ENCODE peak calls at places on chromosomes 11 and 22, in eight cellular contexts. W is CD8-positive, alpha-beta T cell; F is cardiac muscle cell; Q is lung; Y is body of pancreas; B is HCT116; U is ovary; X is mammary epithelial cell. T is an unnamed sample.
A peak's percentile ranks its signal among the peaks of the same experiment; 100 is the strongest.

GRCh38 chr22:18024956-18025720 is 777 bp upstream of the MICAL3 start:
- DNase-seq in Q (no peak), X (no peak), Y (no peak), B (no peak), W (no peak), U (no peak), F (no peak), T (no peak)

GRCh38 chr11:86999859-87000753 is 37.6 kb upstream of the TMEM135 start:
- DNase-seq in B (no peak), W (no peak), Y (no peak), U (no peak), X (peak; percentile 35), Q (peak; percentile 36), F (peak; percentile 88), T (no peak)

GRCh38 chr11:17954395-17955252 is 58.2 kb downstream of the SERGEF start:
- DNase-seq in B (no peak), Q (no peak), U (no peak), F (peak; percentile 82), W (no peak), Y (no peak), X (no peak), T (no peak)

GRCh38 chr22:29842740-29843139 is 4.7 kb upstream of the ASCC2 start:
- DNase-seq in Q (no peak), Y (no peak), U (no peak), B (no peak), F (no peak), W (no peak), X (peak; percentile 90), T (no peak)

GRCh38 chr11:17605736-17606135 is 58.7 kb downstream of the OTOG start:
- DNase-seq in W (no peak), X (no peak), Q (no peak), Y (no peak), B (no peak), U (no peak), F (no peak), T (no peak)

GRCh38 chr11:203945-204586 is 3.1 kb downstream of the BET1L start:
- DNase-seq in F (no peak), U (no peak), W (peak; percentile 3), X (no peak), B (no peak), Y (no peak), Q (peak; percentile 28), T (no peak)

GRCh38 chr11:112118176-112118575 is 31.5 kb downstream of the SDHD start:
- DNase-seq in B (no peak), Y (no peak), U (no peak), Q (no peak), F (no peak), X (no peak), W (no peak), T (no peak)

GRCh38 chr11:117187799-117188481 is 9.4 kb downstream of the SIDT2 start:
- DNase-seq in X (no peak), F (no peak), B (no peak), W (no peak), U (peak; percentile 29), Q (no peak), Y (no peak), T (no peak)

GRCh38 chr11:125331357-125331756 is 164.7 kb downstream of the FEZ1 start:
- DNase-seq in W (no peak), U (no peak), B (no peak), Y (no peak), X (no peak), Q (no peak), F (no peak), T (no peak)

GRCh38 chr11:33724644-33725035 is 11.6 kb downstream of the CD59 start:
- DNase-seq in W (no peak), Q (no peak), U (no peak), B (no peak), Y (no peak), F (no peak), X (no peak), T (no peak)

GRCh38 chr11:91749231-91749630 is 475.4 kb upstream of the FAT3 start:
- DNase-seq in U (no peak), Y (no peak), F (no peak), X (peak; percentile 77), B (no peak), Q (no peak), W (no peak), T (no peak)

GRCh38 chr11:69682681-69683326 is 7.7 kb upstream of the LTO1 start:
- DNase-seq in F (no peak), X (no peak), U (no peak), B (no peak), Q (no peak), Y (no peak), W (no peak), T (no peak)

GRCh38 chr22:32850591-32851517 is 49.3 kb downstream of the TIMP3 start:
- DNase-seq in F (no peak), Q (peak; percentile 54), B (no peak), Y (peak; percentile 44), X (no peak), U (peak; percentile 86), W (no peak), T (no peak)

GRCh38 chr11:9533053-9533452 is 40.4 kb upstream of the WEE1 start:
- DNase-seq in U (no peak), Q (no peak), X (no peak), B (no peak), F (no peak), Y (no peak), W (no peak), T (no peak)

GRCh38 chr11:2750601-2751522 is 51.1 kb upstream of the KCNQ1OT1 start:
- DNase-seq in Y (peak; percentile 43), Q (no peak), W (no peak), B (no peak), F (no peak), U (no peak), X (no peak), T (no peak)

GRCh38 chr11:60498853-60499252 is 6.3 kb downstream of the MS4A12 start:
- DNase-seq in B (no peak), Y (no peak), Q (no peak), U (no peak), F (no peak), X (peak; percentile 4), W (no peak), T (no peak)

GRCh38 chr11:90874281-90874680 is 651.4 kb upstream of the CHORDC1 start:
- DNase-seq in B (no peak), Q (no peak), X (peak; percentile 74), U (no peak), Y (no peak), F (no peak), W (no peak), T (no peak)

GRCh38 chr22:33923660-33924246 is 3.5 kb upstream of the LARGE1 start:
- DNase-seq in F (peak; percentile 90), X (peak; percentile 59), Q (peak; percentile 69), Y (peak; percentile 80), W (no peak), B (peak; percentile 27), U (peak; percentile 37), T (peak; percentile 13)

GRCh38 chr22:26487996-26488395 is 4.3 kb downstream of the SRRD start:
- DNase-seq in X (no peak), U (no peak), W (no peak), Y (no peak), Q (no peak), F (no peak), B (no peak), T (no peak)
- H3K4me1 ChIP-seq in X (peaks cover 20% of the 10 kb centered on the region), U (peaks cover 2% of the 10 kb centered on the region), W (peaks cover 14% of the 10 kb centered on the region), Y (peaks cover 21% of the 10 kb centered on the region), Q (no peaks in the 10 kb centered on the region), F (peaks cover 6% of the 10 kb centered on the region), B (peaks cover 10% of the 10 kb centered on the region), T (peaks cover 27% of the 10 kb centered on the region)

GRCh38 chr22:20751185-20751851 is 22.6 kb upstream of the SERPIND1 start:
- DNase-seq in F (peak; percentile 20), U (no peak), W (no peak), X (no peak), B (no peak), Y (no peak), Q (no peak), T (no peak)

GRCh38 chr22:20749453-20749852 is 24.5 kb upstream of the SERPIND1 start:
- DNase-seq in U (no peak), W (no peak), Y (no peak), Q (no peak), F (no peak), X (no peak), B (no peak), T (no peak)

GRCh38 chr22:20752104-20752741 is 21.7 kb upstream of the SERPIND1 start:
- DNase-seq in Q (no peak), F (no peak), Y (no peak), U (no peak), X (no peak), B (no peak), W (no peak), T (no peak)

GRCh38 chr22:20748820-20749428 is 25.0 kb upstream of the SERPIND1 start:
- DNase-seq in F (peak; percentile 53), Q (no peak), Y (no peak), B (no peak), X (no peak), U (no peak), W (no peak), T (no peak)

DNA sequence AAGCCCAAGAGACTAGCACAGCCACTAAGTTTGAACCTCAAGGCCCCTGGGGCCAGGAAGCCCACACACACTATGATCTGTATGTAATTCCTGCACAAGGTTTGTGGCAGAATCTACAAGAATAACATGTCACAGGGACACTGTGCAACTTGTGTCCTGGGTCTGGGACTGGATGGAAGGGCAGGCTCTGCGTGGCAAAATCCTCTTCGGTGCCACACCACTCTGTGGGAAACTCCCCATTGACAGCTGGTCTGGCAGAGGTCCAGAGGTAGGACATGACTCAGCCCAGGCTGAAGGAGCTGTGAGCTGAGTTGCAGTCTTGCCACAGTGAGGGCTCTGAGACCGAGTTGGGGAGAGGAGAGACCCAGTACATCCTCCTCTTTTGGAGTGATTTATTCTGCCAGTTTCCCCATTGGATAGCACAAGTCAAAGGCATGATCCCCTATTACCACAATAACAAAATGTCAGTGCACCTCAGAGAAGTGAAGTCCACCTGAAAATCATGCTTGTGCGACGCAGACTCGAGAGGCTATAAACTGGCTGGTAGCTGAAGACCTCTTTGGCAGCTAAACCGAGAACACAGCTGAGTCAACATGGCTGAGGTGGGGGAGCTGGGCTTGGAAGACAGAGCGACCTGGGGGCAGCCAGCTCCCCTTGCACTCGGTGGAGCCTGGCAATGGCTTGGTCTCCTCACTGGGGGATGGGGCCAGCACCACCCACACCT is 23.3 kb upstream of the SERPIND1 start:
- DNase-seq in F (peak; percentile 22), B (no peak), Q (peak; percentile 72), U (peak; percentile 37), Y (peak; percentile 69), X (peak; percentile 82), W (no peak), T (no peak)
- H3K27ac ChIP-seq in F (peak overlapping the region; percentile 45), B (no peak overlapping the region), Q (no peak overlapping the region), U (no peak overlapping the region), Y (no peak overlapping the region), X (no peak overlapping the region), W (no peak overlapping the region), T (no peak overlapping the region)

DNA sequence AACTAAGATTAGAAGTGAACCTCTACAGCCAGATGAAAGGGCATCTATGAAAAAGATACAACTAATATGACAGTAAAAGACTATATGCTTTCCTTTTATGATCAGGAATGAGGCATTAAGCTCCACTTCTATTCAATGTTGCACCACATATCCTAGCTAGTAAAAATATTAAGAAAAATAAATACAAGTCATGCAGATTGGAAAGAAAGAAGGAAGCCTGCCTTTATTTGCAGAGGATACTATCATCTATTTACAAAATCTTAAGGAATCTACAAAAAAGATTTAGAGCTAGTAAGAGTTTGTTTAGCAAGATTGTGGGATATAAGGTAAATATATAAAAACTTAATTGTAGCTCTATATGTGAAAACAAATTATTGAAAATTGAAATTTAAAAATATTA is 308.8 kb downstream of the DYNC2H1 start:
- DNase-seq in U (no peak), B (no peak), Q (no peak), F (no peak), W (no peak), Y (no peak), X (no peak), T (no peak)
- H3K9me3 ChIP-seq in U (no peaks in the 10 kb centered on the region), B (no peaks in the 10 kb centered on the region), Q (no peaks in the 10 kb centered on the region), F (no peaks in the 10 kb centered on the region), W (no peaks in the 10 kb centered on the region), Y (no peaks in the 10 kb centered on the region), X (no peaks in the 10 kb centered on the region), T (no peaks in the 10 kb centered on the region)

GRCh38 chr11:122399375-122399774 is 256.1 kb upstream of the UBASH3B start:
- DNase-seq in U (no peak), F (no peak), B (no peak), Q (no peak), W (no peak), Y (no peak), X (no peak), T (no peak)
- H3K4me1 ChIP-seq in U (no peaks in the 10 kb centered on the region), F (peaks cover 16% of the 10 kb centered on the region), B (no peaks in the 10 kb centered on the region), Q (no peaks in the 10 kb centered on the region), W (no peaks in the 10 kb centered on the region), Y (no peaks in the 10 kb centered on the region), X (no peaks in the 10 kb centered on the region), T (no peaks in the 10 kb centered on the region)

T was measured in CD4-positive, alpha-beta memory T cell.